ENCODE peak calls at places on chromosome 18, in seven cellular contexts. Q is sciatic nerve; A is HepG2; L is mucosa of descending colon; J is pancreas; K is activated naive CD8-positive, alpha-beta T cell treated with anti-CD3 and anti-CD28 coated beads, Interleukin-2, amount 50 U/mL, for 24 hours; C is right cardiac atrium. X is an unnamed sample.

GRCh38 chr18:48475635-48476549 is 62.9 kb upstream of the CTIF start:
- ATAC-seq in Q (peak), A (peak), L (peak), J (peak), K (peak), C (peak), X (peak)

GRCh38 chr18:67266591-67267237 is 249.8 kb downstream of the DSEL start:
- ATAC-seq in Q (no peak), A (no peak), L (no peak), J (no peak), K (no peak), C (no peak), X (no peak)

GRCh38 chr18:58004317-58004716 is 39.7 kb upstream of the NEDD4L start:
- ATAC-seq in Q (no peak), A (no peak), L (no peak), J (no peak), K (peak), C (no peak), X (no peak)

GRCh38 chr18:64992654-64993053 is 758.2 kb upstream of the CDH7 start:
- ATAC-seq in Q (no peak), A (no peak), L (no peak), J (no peak), K (no peak), C (peak), X (no peak)

GRCh38 chr18:46672062-46672970 is 15.3 kb upstream of the LOXHD1 start:
- ATAC-seq in Q (no peak), A (no peak), L (no peak), J (no peak), K (peak), C (no peak), X (peak)

GRCh38 chr18:10318686-10318960 is 135.8 kb upstream of the APCDD1 start:
- ATAC-seq in Q (no peak), A (no peak), L (no peak), J (no peak), K (no peak), C (peak), X (no peak)

GRCh38 chr18:2901405-2901989 is 54.7 kb downstream of the EMILIN2 start:
- ATAC-seq in Q (peak), A (peak), L (no peak), J (no peak), K (no peak), C (peak), X (no peak)

GRCh38 chr18:61748024-61748423 is 144.8 kb downstream of the RNF152 start:
- ATAC-seq in Q (no peak), A (no peak), L (no peak), J (no peak), K (no peak), C (peak), X (no peak)

GRCh38 chr18:31261792-31262582 is 56.0 kb upstream of the DSG1 start:
- ATAC-seq in Q (no peak), A (peak), L (no peak), J (peak), K (no peak), C (peak), X (no peak)

GRCh38 chr18:31247574-31248199 is 70.3 kb upstream of the DSG1 start:
- ATAC-seq in Q (no peak), A (no peak), L (no peak), J (peak), K (no peak), C (peak), X (no peak)

GRCh38 chr18:6881034-6881800 is 151.7 kb downstream of the ARHGAP28 start:
- ATAC-seq in Q (peak), A (no peak), L (no peak), J (no peak), K (no peak), C (peak), X (no peak)

GRCh38 chr18:31241900-31242409 is 76.0 kb upstream of the DSG1 start:
- ATAC-seq in Q (no peak), A (peak), L (peak), J (peak), K (no peak), C (no peak), X (no peak)

GRCh38 chr18:75127143-75128021 is 81.6 kb downstream of the PTGR3 start:
- ATAC-seq in Q (no peak), A (peak), L (peak), J (no peak), K (peak), C (no peak), X (no peak)

GRCh38 chr18:644395-645004 is 13.0 kb upstream of the TYMS start:
- ATAC-seq in Q (no peak), A (peak), L (no peak), J (no peak), K (peak), C (no peak), X (peak)

GRCh38 chr18:61710082-61710620 is 182.7 kb downstream of the RNF152 start:
- ATAC-seq in Q (no peak), A (no peak), L (peak), J (no peak), K (no peak), C (no peak), X (no peak)

GRCh38 chr18:55085557-55086285 is 126.5 kb upstream of the CCDC68 start:
- ATAC-seq in Q (no peak), A (no peak), L (no peak), J (no peak), K (no peak), C (no peak), X (no peak)

GRCh38 chr18:47999801-48000248 is 69.4 kb upstream of the SMAD2 start:
- ATAC-seq in Q (no peak), A (no peak), L (no peak), J (no peak), K (no peak), C (no peak), X (no peak)

GRCh38 chr18:74360852-74361640 is 45.4 kb downstream of the C18orf63 start:
- ATAC-seq in Q (no peak), A (no peak), L (no peak), J (no peak), K (no peak), C (no peak), X (no peak)

GRCh38 chr18:44885507-44885906 is 204.8 kb downstream of the SETBP1 start:
- ATAC-seq in Q (no peak), A (no peak), L (no peak), J (peak), K (no peak), C (no peak), X (no peak)

GRCh38 chr18:51168031-51168742 is 29.3 kb downstream of the MEX3C start:
- ATAC-seq in Q (no peak), A (no peak), L (no peak), J (no peak), K (no peak), C (no peak), X (no peak)

GRCh38 chr18:58235001-58235436 is 191.0 kb downstream of the NEDD4L start:
- ATAC-seq in Q (no peak), A (peak), L (peak), J (no peak), K (no peak), C (no peak), X (no peak)

GRCh38 chr18:27860701-27861107 is 316.2 kb downstream of the CDH2 start:
- ATAC-seq in Q (no peak), A (peak), L (no peak), J (no peak), K (no peak), C (peak), X (no peak)

GRCh38 chr18:61732854-61733253 is 160.0 kb downstream of the RNF152 start:
- ATAC-seq in Q (peak), A (no peak), L (no peak), J (no peak), K (no peak), C (peak), X (no peak)

GRCh38 chr18:5895300-5895885 is at the start of gene TMEM200C:
- ATAC-seq in Q (no peak), A (peak), L (peak), J (peak), K (no peak), C (peak), X (no peak)

GRCh38 chr18:54712315-54712714 is 116.0 kb upstream of the RAB27B start:
- ATAC-seq in Q (no peak), A (no peak), L (peak), J (no peak), K (no peak), C (no peak), X (peak)

GRCh38 chr18:2883137-2883671 is 36.4 kb downstream of the EMILIN2 start:
- ATAC-seq in Q (no peak), A (peak), L (peak), J (peak), K (peak), C (peak), X (peak)

GRCh38 chr18:12366379-12366778 is 10.6 kb downstream of the AFG3L2 start:
- ATAC-seq in Q (no peak), A (no peak), L (peak), J (no peak), K (no peak), C (peak), X (no peak)

GRCh38 chr18:48835119-48835518 is 115.6 kb downstream of the SMAD7 start:
- ATAC-seq in Q (no peak), A (no peak), L (no peak), J (no peak), K (no peak), C (no peak), X (no peak)

GRCh38 chr18:463442-464310 is 36.8 kb downstream of the COLEC12 start:
- ATAC-seq in Q (peak), A (no peak), L (peak), J (peak), K (no peak), C (peak), X (no peak)

GRCh38 chr18:22363867-22364463 is 53.8 kb downstream of the CTAGE1 start:
- ATAC-seq in Q (no peak), A (no peak), L (peak), J (peak), K (no peak), C (peak), X (no peak)

GRCh38 chr18:63192171-63192884 is 127.2 kb downstream of the BCL2 start:
- ATAC-seq in Q (no peak), A (no peak), L (no peak), J (no peak), K (no peak), C (peak), X (no peak)

GRCh38 chr18:12862467-12862866 is 21.6 kb downstream of the PTPN2 start:
- ATAC-seq in Q (no peak), A (peak), L (peak), J (peak), K (no peak), C (no peak), X (no peak)

GRCh38 chr18:35707247-35707646 is 125.7 kb downstream of the GALNT1 start:
- ATAC-seq in Q (no peak), A (no peak), L (no peak), J (no peak), K (no peak), C (no peak), X (no peak)

X was measured in activated T-helper 17 cell treated with anti-CD3 and anti-CD28 coated beads, Interleukin-2, amount 50 U/mL, for 72 hours.